ENCODE peak calls at places on chromosomes 3 and 15, in nine cellular contexts. R is skeletal muscle cell; H is stimulated activated CD4-positive, alpha-beta T cell treated with anti-CD3 and anti-CD28 coated beads, Interleukin-4, amount 100 ng/mL, for 24 hours; W is AG10803; P is AG09309; M is GM23338; D is NCI-H146; B is naive thymus-derived CD8-positive, alpha-beta T cell; I is esophagus squamous epithelium. Y is an unnamed sample.

GRCh38 chr15:60616147-60616546 is 137.2 kb upstream of the ICE2 start:
- DNase-seq in M (no peak), H (no peak), I (no peak), W (no peak), D (no peak), R (no peak), P (no peak), B (no peak), Y (no peak)

GRCh38 chr3:98886525-98886924 is 15.0 kb downstream of the DCBLD2 start:
- DNase-seq in R (no peak), B (no peak), I (no peak), D (no peak), M (no peak), H (no peak), W (no peak), P (no peak), Y (no peak)

GRCh38 chr3:13536832-13537231 is 12.1 kb upstream of the FBLN2 start:
- DNase-seq in D (no peak), P (no peak), R (no peak), I (no peak), H (no peak), B (no peak), W (no peak), M (peak; percentile 42), Y (no peak)

GRCh38 chr3:7397097-7397496 is 536.2 kb downstream of the GRM7 start:
- DNase-seq in M (no peak), H (no peak), B (no peak), P (no peak), I (no peak), W (no peak), R (no peak), D (no peak), Y (no peak)

GRCh38 chr15:71494565-71494964 is 315.8 kb upstream of the NR2E3 start:
- DNase-seq in R (no peak), I (no peak), B (no peak), H (no peak), M (no peak), P (no peak), D (no peak), W (no peak), Y (no peak)

GRCh38 chr3:177823701-177824189 is 626.5 kb upstream of the TBL1XR1 start:
- DNase-seq in R (no peak), H (no peak), D (no peak), P (no peak), B (no peak), I (no peak), M (no peak), W (no peak), Y (no peak)

GRCh38 chr3:117887896-117888295 is 1146.8 kb downstream of the IGSF11 start:
- DNase-seq in W (no peak), M (no peak), B (no peak), R (peak; percentile 7), I (no peak), H (no peak), P (no peak), D (no peak), Y (no peak)

GRCh38 chr3:170865209-170866094 is 4.5 kb downstream of the RPL22L1 start:
- DNase-seq in P (no peak), B (no peak), I (no peak), D (no peak), W (no peak), M (no peak), H (no peak), R (no peak), Y (no peak)

GRCh38 chr15:57158589-57158988 is 217.7 kb upstream of the CGNL1 start:
- DNase-seq in D (peak; percentile 20), R (no peak), M (no peak), W (peak; percentile 70), H (no peak), P (no peak), B (no peak), I (no peak), Y (no peak)

GRCh38 chr3:24343084-24343783 is 151.4 kb downstream of the THRB start:
- DNase-seq in H (no peak), B (no peak), M (no peak), I (no peak), D (no peak), W (peak; percentile 16), P (no peak), R (peak; percentile 22), Y (no peak)

GRCh38 chr15:99954361-99955180 is 221.3 kb upstream of the LYSMD4 start:
- DNase-seq in I (no peak), R (no peak), H (no peak), D (no peak), M (no peak), W (no peak), B (no peak), P (no peak), Y (no peak)

GRCh38 chr3:13612829-13613228 is 63.9 kb downstream of the FBLN2 start:
- DNase-seq in P (no peak), B (no peak), W (peak; percentile 53), R (no peak), M (no peak), D (no peak), H (no peak), I (no peak), Y (no peak)

GRCh38 chr3:134252766-134253165 is 2.1 kb upstream of the RYK start:
- DNase-seq in P (no peak), M (peak; percentile 68), W (no peak), B (no peak), D (peak; percentile 21), I (no peak), R (no peak), H (no peak), Y (no peak)

GRCh38 chr15:31267161-31268107 is 59.2 kb upstream of the KLF13 start:
- DNase-seq in B (no peak), R (no peak), D (no peak), M (no peak), P (no peak), I (no peak), W (no peak), H (peak; percentile 2), Y (no peak)

GRCh38 chr15:67103432-67103831 is 38.0 kb downstream of the SMAD3 start:
- DNase-seq in W (no peak), H (no peak), M (no peak), R (no peak), D (no peak), B (no peak), I (no peak), P (no peak), Y (no peak)

GRCh38 chr15:63505842-63506222 is 1.4 kb downstream of the USP3 start:
- DNase-seq in B (no peak), H (no peak), D (no peak), R (no peak), W (peak; percentile 8), P (no peak), M (no peak), I (no peak), Y (no peak)

GRCh38 chr3:194212021-194212868 is 76.3 kb downstream of the HES1 start:
- DNase-seq in R (no peak), W (no peak), M (peak; percentile 57), I (no peak), P (no peak), B (no peak), D (no peak), H (no peak), Y (peak; percentile 15)

GRCh38 chr3:112293368-112294321 is at the start of gene SLC9C1:
- DNase-seq in B (peak; percentile 37), W (peak; percentile 73), M (peak; percentile 89), R (peak; percentile 25), H (peak; percentile 43), I (no peak), D (peak; percentile 90), P (peak; percentile 28), Y (peak; percentile 28)

GRCh38 chr3:144343777-144344176 is 372.2 kb downstream of the DIPK2A start:
- DNase-seq in D (no peak), I (no peak), P (no peak), M (no peak), H (no peak), W (no peak), R (no peak), B (no peak), Y (no peak)

GRCh38 chr15:26017665-26018064 is 154.5 kb upstream of the ATP10A start:
- DNase-seq in I (no peak), M (no peak), P (no peak), R (no peak), W (no peak), H (no peak), B (no peak), D (no peak), Y (no peak)

GRCh38 chr15:82540984-82541431 is 751 bp upstream of the RPS17 start:
- DNase-seq in M (peak; percentile 55), H (no peak), B (no peak), P (no peak), I (no peak), D (no peak), W (no peak), R (no peak), Y (no peak)

GRCh38 chr3:134797816-134798451 is 2.9 kb downstream of the EPHB1 start:
- DNase-seq in R (no peak), I (no peak), M (no peak), D (no peak), P (no peak), B (no peak), H (no peak), W (no peak), Y (no peak)

GRCh38 chr15:77839431-77839830 is 206.7 kb upstream of the LINGO1 start:
- DNase-seq in P (no peak), D (no peak), H (no peak), B (no peak), W (no peak), I (no peak), M (no peak), R (no peak), Y (no peak)

GRCh38 chr3:139695007-139695406 is 17.2 kb upstream of the NMNAT3 start:
- DNase-seq in D (no peak), I (no peak), R (no peak), W (no peak), B (no peak), H (no peak), P (no peak), M (no peak), Y (no peak)

GRCh38 chr15:98522127-98522526 is 126.2 kb upstream of the IGF1R start:
- DNase-seq in B (no peak), W (no peak), M (no peak), R (no peak), D (no peak), P (no peak), I (no peak), H (no peak), Y (no peak)

GRCh38 chr3:171933441-171933840 is 90.3 kb downstream of the TMEM212 start:
- DNase-seq in H (no peak), P (no peak), I (no peak), M (no peak), R (no peak), B (no peak), D (no peak), W (no peak), Y (no peak)

GRCh38 chr15:55823191-55823670 is 80.3 kb upstream of the PRTG start:
- DNase-seq in I (no peak), R (peak; percentile 92), P (peak; percentile 76), W (peak; percentile 89), H (no peak), B (no peak), D (no peak), M (no peak), Y (no peak)

GRCh38 chr3:72548992-72549391 is 299.3 kb downstream of the SHQ1 start:
- DNase-seq in R (no peak), P (no peak), B (no peak), M (no peak), D (peak; percentile 16), H (no peak), I (no peak), W (no peak), Y (no peak)

GRCh38 chr15:52822475-52822874 is 32.3 kb upstream of the ONECUT1 start:
- DNase-seq in D (no peak), P (no peak), I (no peak), H (no peak), W (no peak), R (no peak), M (no peak), B (no peak), Y (no peak)

GRCh38 chr3:113377158-113377557 is 64.1 kb downstream of the CFAP44 start:
- DNase-seq in I (no peak), H (no peak), M (no peak), W (no peak), B (no peak), D (no peak), R (no peak), P (no peak), Y (no peak)

GRCh38 chr15:45157056-45157455 is 27.3 kb downstream of the DUOX1 start:
- DNase-seq in D (no peak), I (no peak), H (no peak), R (peak; percentile 35), W (peak; percentile 79), B (no peak), P (peak; percentile 73), M (no peak), Y (no peak)